ENCODE peak calls at places on chromosomes 3 and 15, in six cellular contexts. B, Z, C, R, E and Q are unnamed samples.
A peak's percentile ranks its signal among the peaks of the same experiment; 100 is the strongest.

GRCh38 chr15:45134046-45134445 is 4.3 kb downstream of the DUOX1 start:
- DNase-seq in E (no peak), R (no peak), B (peak; percentile 51), C (no peak), Z (no peak), Q (no peak)

GRCh38 chr15:70014860-70015490 is 82.7 kb downstream of the TLE3 start:
- DNase-seq in B (peak; percentile 62), Z (no peak), E (no peak), R (no peak), C (no peak), Q (no peak)

GRCh38 chr15:39852237-39852636 is 67.8 kb downstream of the GPR176 start:
- DNase-seq in E (no peak), C (peak; percentile 18), B (no peak), R (peak; percentile 80), Z (no peak), Q (no peak)

GRCh38 chr3:52352566-52352965 is 36.4 kb downstream of the DNAH1 start:
- DNase-seq in Z (no peak), R (no peak), E (no peak), B (peak; percentile 64), C (no peak), Q (no peak)

GRCh38 chr3:42892169-42892568 is 13.8 kb upstream of the ZNF662 start:
- DNase-seq in B (no peak), R (no peak), E (no peak), Z (no peak), C (no peak), Q (no peak)

GRCh38 chr15:68603951-68604350 is 25.2 kb downstream of the CORO2B start:
- DNase-seq in R (no peak), Z (no peak), B (no peak), C (no peak), E (no peak), Q (peak; percentile 13)

GRCh38 chr3:100653731-100654309 is 44.4 kb downstream of the ADGRG7 start:
- DNase-seq in B (no peak), C (no peak), E (no peak), R (no peak), Z (no peak), Q (no peak)

GRCh38 chr3:64190517-64191515 is 34.5 kb downstream of the PRICKLE2 start:
- DNase-seq in Z (no peak), B (no peak), E (peak; percentile 92), C (no peak), R (peak; percentile 97), Q (no peak)

GRCh38 chr3:148269816-148270215 is 427.9 kb upstream of the AGTR1 start:
- DNase-seq in E (no peak), Z (no peak), R (peak; percentile 26), C (no peak), B (no peak), Q (no peak)

GRCh38 chr15:60551147-60551780 is 72.3 kb upstream of the ICE2 start:
- DNase-seq in C (no peak), B (no peak), Z (no peak), R (no peak), E (no peak), Q (no peak)

GRCh38 chr3:47344971-47345370 is 35.9 kb upstream of the PTPN23 start:
- DNase-seq in E (no peak), Z (no peak), B (no peak), C (no peak), R (no peak), Q (no peak)

GRCh38 chr15:59553879-59554735 is 57.5 kb upstream of the GCNT3 start:
- DNase-seq in C (no peak), R (peak; percentile 76), Z (no peak), B (no peak), E (peak; percentile 91), Q (no peak)

GRCh38 chr3:188682316-188682715 is 489.5 kb upstream of the TPRG1 start:
- DNase-seq in C (no peak), E (no peak), B (no peak), Z (no peak), R (no peak), Q (no peak)

DNA sequence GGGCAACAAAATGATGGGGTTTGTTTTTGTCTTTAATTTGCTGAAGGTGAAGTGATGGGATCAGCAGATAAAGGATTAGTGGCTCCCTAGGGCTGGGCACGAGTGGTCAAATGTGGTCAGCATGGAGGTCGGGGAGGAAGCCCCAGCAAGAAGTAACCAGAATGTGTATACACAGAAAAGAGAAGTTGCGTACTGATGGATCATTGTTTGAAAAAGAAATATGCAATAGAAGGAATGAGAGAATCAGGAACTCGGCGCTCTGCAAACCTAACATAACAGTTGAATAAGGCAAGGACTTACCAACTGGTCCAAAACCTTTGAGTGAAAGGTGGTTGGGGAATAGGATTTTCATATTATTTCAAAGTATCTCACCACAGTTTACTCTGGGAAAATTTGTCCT is 1.5 kb downstream of the TMOD2 start:
- DNase-seq in B (no peak), Z (no peak), R (no peak), C (no peak), E (no peak), Q (no peak)
- H3K4me1 ChIP-seq in B (no peaks in the 10 kb centered on the region), Z (no peaks in the 10 kb centered on the region), R (no peaks in the 10 kb centered on the region), C (peaks cover 6% of the 10 kb centered on the region), E (no peaks in the 10 kb centered on the region), Q (peaks cover 26% of the 10 kb centered on the region)

DNA sequence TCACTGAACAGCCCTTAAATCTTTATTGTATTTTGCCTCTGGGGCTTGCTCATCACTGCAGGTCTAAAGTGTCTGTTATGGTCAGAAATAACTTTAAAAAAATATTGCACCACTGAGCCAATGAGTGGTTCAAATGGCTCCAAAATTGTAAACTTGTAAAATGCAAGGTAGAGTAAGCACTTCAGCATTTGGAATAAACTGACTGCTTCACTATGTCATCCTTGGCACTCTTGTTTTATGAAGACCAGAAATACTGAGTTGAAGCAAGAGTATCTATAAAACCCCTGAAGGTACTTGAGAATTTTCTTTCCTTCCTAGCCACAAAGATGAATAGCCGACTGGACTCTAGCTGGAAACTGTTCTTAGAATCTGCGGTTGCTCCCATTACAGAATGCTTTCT is 390.3 kb upstream of the DPH6 start:
- DNase-seq in C (no peak), Z (no peak), B (no peak), R (no peak), E (no peak), Q (no peak)
- H3K27me3 ChIP-seq in C (no peaks in the 10 kb centered on the region), Z (no peaks in the 10 kb centered on the region), B (no peaks in the 10 kb centered on the region), R (no peaks in the 10 kb centered on the region), E (no peaks in the 10 kb centered on the region), Q (no peaks in the 10 kb centered on the region)

DNA sequence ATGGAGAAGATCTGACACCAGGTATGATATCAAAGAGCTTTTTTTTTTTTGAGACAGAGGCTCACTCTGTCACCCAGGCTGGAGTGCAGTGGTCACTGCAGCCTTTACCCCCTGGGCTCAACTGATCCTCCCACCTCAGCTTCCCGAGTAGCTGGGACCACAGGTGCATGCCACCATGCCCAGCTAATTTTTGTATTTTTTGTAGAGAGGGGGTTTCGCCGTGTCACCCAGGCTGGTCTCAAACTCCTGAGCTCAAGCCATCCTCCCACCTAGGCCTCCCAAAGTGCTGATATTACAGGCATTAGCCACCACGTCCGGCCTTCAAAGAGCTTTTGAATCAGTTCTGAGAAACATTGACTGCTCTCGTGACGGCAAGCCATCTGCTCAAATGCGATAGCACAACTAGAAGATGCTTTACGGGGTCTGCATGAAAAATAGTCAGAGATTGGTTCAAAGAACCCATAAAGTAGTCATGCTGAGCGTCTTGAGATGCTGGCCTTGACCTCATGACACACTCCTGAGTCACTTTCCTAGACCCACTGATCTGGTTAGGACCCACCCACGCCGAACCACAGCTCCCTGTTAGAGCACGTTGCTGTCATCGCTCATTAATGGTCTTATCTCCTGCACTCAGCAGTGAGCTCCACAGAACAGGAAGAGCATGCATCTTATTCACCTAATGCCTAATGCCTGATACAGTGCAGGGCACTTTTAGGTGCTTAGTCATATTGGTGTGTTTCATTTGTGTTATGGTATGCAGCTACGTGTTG is 57.0 kb upstream of the NR2F2 start:
- DNase-seq in B (no peak), R (peak; percentile 99), C (no peak), Z (no peak), E (peak; percentile 100), Q (no peak)
- H3K4me1 ChIP-seq in B (no peaks in the 10 kb centered on the region), R (peaks cover 57% of the 10 kb centered on the region), C (no peaks in the 10 kb centered on the region), Z (no peaks in the 10 kb centered on the region), E (peaks cover 58% of the 10 kb centered on the region), Q (no peaks in the 10 kb centered on the region)

GRCh38 chr3:120368172-120368571 is 19.0 kb upstream of the LRRC58 start:
- DNase-seq in R (no peak), Z (no peak), C (no peak), E (no peak), B (no peak), Q (no peak)

GRCh38 chr3:120369000-120369399 is 19.8 kb upstream of the LRRC58 start:
- DNase-seq in B (no peak), R (no peak), C (no peak), Z (no peak), E (no peak), Q (no peak)

GRCh38 chr3:120364821-120365220 is 15.7 kb upstream of the LRRC58 start:
- DNase-seq in Z (no peak), C (no peak), E (no peak), R (peak; percentile 69), B (no peak), Q (no peak)

DNA sequence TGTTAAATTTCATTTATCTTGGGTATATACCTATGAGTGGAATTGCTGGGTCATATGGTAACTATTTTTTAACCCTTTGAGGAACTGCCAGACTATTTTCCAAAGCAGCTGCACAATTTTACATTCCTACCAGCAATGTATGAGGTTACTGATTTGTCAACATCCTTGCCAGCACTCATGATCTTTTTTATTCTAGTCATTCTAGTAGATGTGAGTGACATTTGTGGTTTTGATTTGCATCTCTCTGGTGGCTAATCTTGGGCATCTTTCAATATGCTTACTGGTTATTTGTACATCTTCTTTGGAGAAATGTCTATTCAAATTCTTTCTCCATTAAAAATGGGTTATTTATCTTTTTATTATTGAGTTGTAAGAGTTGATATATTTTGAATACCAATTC is 21.3 kb upstream of the LRRC58 start:
- DNase-seq in C (no peak), B (no peak), E (no peak), R (no peak), Z (no peak), Q (no peak)
- H3K27me3 ChIP-seq in C (no peaks in the 10 kb centered on the region), B (no peaks in the 10 kb centered on the region), E (peaks cover 49% of the 10 kb centered on the region), R (peaks cover 18% of the 10 kb centered on the region), Z (no peaks in the 10 kb centered on the region), Q (peaks cover 3% of the 10 kb centered on the region)